ENCODE peak calls at places on chromosomes 12 and 14, in six cellular contexts. N is HCEC 1CT; G is dermis blood vessel endothelial cell; X is GM23338; H is stimulated activated CD4-positive, alpha-beta T cell treated with anti-CD3 and anti-CD28 coated beads, Interleukin-1b, Interleukin-23, amount 100 ng/mL, for 1 hour; Y is NCI-H524. I is an unnamed sample.

GRCh38 chr14:24298892-24299254 is 707 bp downstream of the DHRS1 start:
- DNase-seq in N (peak), G (peak), X (peak), H (no peak), Y (peak), I (peak)

GRCh38 chr14:50023671-50024490 is 92.5 kb downstream of the VCPKMT start:
- DNase-seq in N (peak), G (no peak), X (no peak), H (no peak), Y (no peak), I (peak)

GRCh38 chr12:67647547-67648305 is 819 bp upstream of the DYRK2 start:
- DNase-seq in N (peak), G (peak), X (peak), H (no peak), Y (peak), I (peak)

GRCh38 chr14:75198291-75198933 is 22.0 kb upstream of the TMED10 start:
- DNase-seq in N (no peak), G (no peak), X (no peak), H (no peak), Y (no peak), I (no peak)

GRCh38 chr12:58741226-58741625 is 179.1 kb downstream of the LRIG3 start:
- DNase-seq in N (peak), G (no peak), X (no peak), H (no peak), Y (peak), I (no peak)

GRCh38 chr14:43729149-43729548 is 777.9 kb downstream of the FSCB start:
- DNase-seq in N (no peak), G (no peak), X (no peak), H (no peak), Y (no peak), I (no peak)

GRCh38 chr14:58812050-58812690 is 174.4 kb downstream of the DACT1 start:
- DNase-seq in N (no peak), G (no peak), X (no peak), H (no peak), Y (peak), I (peak)

GRCh38 chr12:21860128-21860527 is 81.1 kb downstream of the ABCC9 start:
- DNase-seq in N (no peak), G (no peak), X (no peak), H (no peak), Y (no peak), I (no peak)

GRCh38 chr14:99213603-99214002 is 58.4 kb downstream of the BCL11B start:
- DNase-seq in N (no peak), G (no peak), X (no peak), H (no peak), Y (no peak), I (no peak)